ENCODE peak calls at places on chromosomes 3 and 15, in five cellular contexts. E is A549, T is IMR-90, D is K562, B is H1. X is an unnamed sample.

GRCh38 chr3:25581335-25581734 is 83.4 kb downstream of the TOP2B start:
- DNase-seq in E (no peak), T (no peak), D (no peak), B (no peak), X (no peak)

GRCh38 chr3:64623125-64623524 is 64.7 kb downstream of the ADAMTS9 start:
- DNase-seq in E (no peak), T (no peak), D (no peak), B (no peak), X (no peak)

GRCh38 chr3:65200312-65200711 is 512.5 kb upstream of the ADAMTS9 start:
- DNase-seq in E (no peak), T (no peak), D (no peak), B (no peak), X (no peak)

GRCh38 chr3:1275495-1275894 is 182.7 kb downstream of the CNTN6 start:
- DNase-seq in E (peak; percentile 16), T (no peak), D (no peak), B (no peak), X (no peak)

GRCh38 chr15:41936155-41936554 is 36.2 kb downstream of the EHD4 start:
- DNase-seq in E (no peak), T (no peak), D (no peak), B (no peak), X (no peak)

GRCh38 chr3:142846779-142847577 is 41.9 kb downstream of the PCOLCE2 start:
- DNase-seq in E (no peak), T (no peak), D (no peak), B (no peak), X (peak; percentile 27)

GRCh38 chr3:193295985-193296384 is 55.0 kb downstream of the PLAAT1 start:
- DNase-seq in E (no peak), T (no peak), D (no peak), B (no peak), X (no peak)

GRCh38 chr3:94967196-94967595 is 904.3 kb downstream of the NSUN3 start:
- DNase-seq in E (no peak), T (no peak), D (no peak), B (no peak), X (no peak)

GRCh38 chr15:77627581-77627980 is 5.1 kb downstream of the LINGO1 start:
- DNase-seq in E (no peak), T (no peak), D (no peak), B (no peak), X (no peak)

GRCh38 chr15:45918839-45919238 is 284.0 kb downstream of the SQOR start:
- DNase-seq in E (no peak), T (no peak), D (no peak), B (no peak), X (no peak)

GRCh38 chr3:124456506-124456905 is 273.7 kb upstream of the UMPS start:
- DNase-seq in E (no peak), T (no peak), D (no peak), B (no peak), X (no peak)

GRCh38 chr15:71691700-71692417 is 118.5 kb upstream of the NR2E3 start:
- DNase-seq in E (no peak), T (peak; percentile 95), D (no peak), B (no peak), X (no peak)

GRCh38 chr3:98612587-98612986 is 19.2 kb upstream of the CPOX start:
- DNase-seq in E (peak; percentile 16), T (no peak), D (no peak), B (peak; percentile 38), X (peak; percentile 43)

GRCh38 chr15:96720251-96720650 is 389.8 kb downstream of the NR2F2 start:
- DNase-seq in E (no peak), T (no peak), D (no peak), B (no peak), X (no peak)

GRCh38 chr3:191997579-191998268 is 536.8 kb downstream of the PYDC2 start:
- DNase-seq in E (no peak), T (no peak), D (no peak), B (no peak), X (no peak)

GRCh38 chr3:135766113-135766512 is 199.4 kb upstream of the PPP2R3A start:
- DNase-seq in E (no peak), T (no peak), D (peak; percentile 11), B (no peak), X (no peak)

GRCh38 chr3:122795674-122795969 is 753 bp downstream of the SLC49A4 start:
- DNase-seq in E (no peak), T (peak; percentile 2), D (no peak), B (no peak), X (peak; percentile 29)

GRCh38 chr3:64895095-64895494 is 207.3 kb upstream of the ADAMTS9 start:
- DNase-seq in E (no peak), T (no peak), D (no peak), B (no peak), X (no peak)

GRCh38 chr3:109563149-109563548 is 225.8 kb upstream of the DPPA4 start:
- DNase-seq in E (no peak), T (no peak), D (no peak), B (no peak), X (no peak)

GRCh38 chr3:63814300-63814699 is 4.8 kb upstream of the C3orf49 start:
- DNase-seq in E (no peak), T (peak; percentile 18), D (no peak), B (no peak), X (peak; percentile 64)

GRCh38 chr3:72625616-72626337 is 222.5 kb downstream of the SHQ1 start:
- DNase-seq in E (peak; percentile 79), T (peak; percentile 16), D (no peak), B (no peak), X (peak; percentile 39)

GRCh38 chr3:190210608-190211007 is 89.9 kb upstream of the P3H2 start:
- DNase-seq in E (no peak), T (no peak), D (no peak), B (no peak), X (no peak)
- TF ChIP-seq MAFK in E (no peak), T (no peak), D (no peak), B (no peak), X (no peak)

GRCh38 chr3:163382183-163382582 is 1696.1 kb downstream of the SI start:
- DNase-seq in E (no peak), T (no peak), D (no peak), B (no peak), X (no peak)
- TF ChIP-seq MAFK in E (no peak), T (no peak), D (no peak), B (no peak), X (no peak)

DNA sequence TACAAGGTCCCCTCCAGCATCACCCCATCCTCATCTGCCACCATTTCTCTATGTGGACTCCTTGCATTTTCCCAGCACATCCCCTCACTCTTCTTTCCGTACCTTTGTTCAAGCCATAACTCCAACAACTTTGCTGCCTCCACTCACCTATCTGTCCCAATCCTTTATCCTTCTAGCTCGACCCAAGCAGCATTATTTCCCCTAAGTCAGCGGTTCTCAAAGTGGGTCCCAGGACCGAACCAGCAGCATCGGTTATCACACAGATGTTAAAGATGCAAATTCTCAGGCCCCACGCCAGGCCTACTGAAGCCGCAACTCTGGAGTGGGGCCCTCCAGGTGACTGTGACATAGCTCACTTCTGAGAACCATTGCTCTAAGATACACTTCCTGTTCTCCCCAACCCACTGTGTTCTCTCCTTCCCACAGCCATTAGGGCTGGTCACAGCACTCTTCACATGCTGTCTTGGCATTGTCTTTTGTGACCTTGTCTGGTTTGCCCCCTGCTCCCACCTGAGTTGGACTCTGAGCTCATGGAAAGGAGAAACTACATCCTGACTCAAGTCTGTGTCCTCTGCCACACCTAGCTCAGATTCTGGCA is 56.2 kb downstream of the AAGAB start:
- DNase-seq in E (peak; percentile 19), T (no peak), D (no peak), B (no peak), X (no peak)
- TF ChIP-seq MAFK in E (peak; percentile 89), T (peak; percentile 53), D (no peak), B (no peak), X (peak; percentile 68)

DNA sequence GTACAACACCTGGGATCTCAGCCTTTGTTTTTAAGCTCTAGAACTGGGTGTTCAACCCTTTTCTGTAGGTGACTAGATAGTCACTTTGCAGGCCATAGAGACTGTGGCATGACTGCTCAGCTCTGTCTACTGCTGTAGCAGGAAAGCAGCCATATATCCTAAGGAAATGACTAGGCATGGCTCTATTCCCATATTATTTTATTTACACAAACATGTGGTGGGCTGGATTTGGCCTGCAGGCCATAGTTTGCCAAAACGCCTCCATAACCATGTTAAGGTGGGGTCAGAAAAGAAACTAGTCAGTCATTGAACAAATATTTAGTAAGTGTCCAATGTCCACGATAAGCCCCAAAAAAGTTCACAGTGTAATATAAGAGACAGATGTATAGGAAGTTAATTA is 452.6 kb downstream of the MCTP2 start:
- DNase-seq in E (no peak), T (no peak), D (no peak), B (no peak), X (no peak)
- TF ChIP-seq MAFK in E (no peak), T (no peak), D (no peak), B (no peak), X (no peak)

DNA sequence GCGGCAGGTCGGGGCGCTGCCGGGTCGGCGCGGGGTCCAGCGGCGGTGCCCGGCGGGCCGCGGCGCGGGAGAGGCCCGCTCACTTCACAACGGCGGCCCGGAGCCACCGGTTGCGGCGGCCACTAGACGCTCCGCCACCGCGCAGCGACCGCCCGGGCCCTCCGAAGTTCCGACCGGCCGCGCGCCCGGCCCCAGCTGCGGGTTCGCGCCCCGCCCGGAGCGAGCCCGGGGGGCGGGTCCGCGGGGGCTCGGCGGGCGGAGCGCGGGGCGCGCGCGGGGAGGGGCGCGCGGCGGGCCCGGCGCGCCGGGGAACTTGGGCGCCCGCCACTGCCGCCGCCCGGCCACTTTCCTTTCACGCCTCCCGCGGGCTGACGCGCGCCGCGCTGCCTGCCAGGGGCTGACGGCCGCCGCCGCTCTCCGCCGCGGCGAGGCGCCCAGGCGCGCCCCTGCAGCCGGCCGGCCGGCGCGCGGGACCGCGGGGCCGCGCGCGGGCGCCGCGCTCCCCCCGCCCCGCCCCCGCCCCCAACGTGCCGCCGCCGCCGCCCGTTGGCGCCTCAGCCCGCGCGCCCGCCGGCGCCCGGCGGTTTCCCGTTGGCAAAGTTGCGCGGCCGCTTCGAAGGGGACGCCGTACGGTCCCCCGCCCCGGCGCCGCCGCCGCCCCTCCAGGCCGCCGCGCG is 628 bp downstream of the SFMBT1 start:
- DNase-seq in E (peak; percentile 45), T (peak; percentile 43), D (peak; percentile 78), B (no peak), X (no peak)
- TF ChIP-seq MAFK in E (no peak), T (no peak), D (no peak), B (no peak), X (no peak)

X was measured in HepG2.